ENCODE peak calls at places on chromosomes 3 and 15, in seven cellular contexts. A is sigmoid colon, F is tibial artery, B is BE2C, Q is esophagus squamous epithelium, V is left lung, K is transverse colon. Z is an unnamed sample.
A peak's percentile ranks its signal among the peaks of the same experiment; 100 is the strongest.

GRCh38 chr3:139074565-139075115 is 29.9 kb upstream of the PRR23C start:
- DNase-seq in A (no peak), F (no peak), B (no peak), Q (no peak), V (no peak), K (no peak), Z (no peak)

GRCh38 chr3:16300881-16301359 is 35.9 kb downstream of the OXNAD1 start:
- DNase-seq in A (no peak), F (no peak), B (no peak), Q (no peak), V (no peak), K (peak; percentile 35), Z (no peak)

GRCh38 chr15:50164458-50164857 is 17.5 kb upstream of the SLC27A2 start:
- DNase-seq in A (no peak), F (peak; percentile 54), B (no peak), Q (no peak), V (no peak), K (no peak), Z (no peak)

GRCh38 chr15:34813446-34814190 is 18.3 kb upstream of the ACTC1 start:
- DNase-seq in A (no peak), F (no peak), B (no peak), Q (no peak), V (no peak), K (no peak), Z (no peak)

GRCh38 chr3:58009026-58009748 is 965 bp downstream of the FLNB start:
- DNase-seq in A (peak; percentile 67), F (no peak), B (no peak), Q (no peak), V (peak; percentile 87), K (peak; percentile 73), Z (no peak)

GRCh38 chr15:66404532-66404931 is 17.8 kb downstream of the MAP2K1 start:
- DNase-seq in A (no peak), F (no peak), B (no peak), Q (no peak), V (no peak), K (no peak), Z (no peak)

GRCh38 chr3:191385101-191385500 is 54.8 kb upstream of the UTS2B start:
- DNase-seq in A (no peak), F (no peak), B (no peak), Q (no peak), V (no peak), K (no peak), Z (no peak)

GRCh38 chr15:60620707-60621106 is 141.8 kb upstream of the ICE2 start:
- DNase-seq in A (peak; percentile 86), F (peak; percentile 43), B (no peak), Q (no peak), V (no peak), K (peak; percentile 26), Z (peak; percentile 7)

GRCh38 chr3:159026510-159026909 is 224.7 kb downstream of the MFSD1 start:
- DNase-seq in A (no peak), F (no peak), B (no peak), Q (no peak), V (no peak), K (no peak), Z (no peak)

GRCh38 chr15:69074011-69074842 is 59.7 kb downstream of the NOX5 start:
- DNase-seq in A (peak; percentile 69), F (peak; percentile 40), B (peak; percentile 84), Q (no peak), V (peak; percentile 85), K (peak; percentile 75), Z (peak; percentile 88)

GRCh38 chr3:167874667-167875372 is 139.3 kb downstream of the SERPINI1 start:
- DNase-seq in A (no peak), F (peak; percentile 21), B (no peak), Q (no peak), V (no peak), K (no peak), Z (no peak)

GRCh38 chr3:133124511-133124910 is 86.3 kb downstream of the TMEM108 start:
- DNase-seq in A (no peak), F (no peak), B (peak; percentile 79), Q (no peak), V (no peak), K (no peak), Z (no peak)

GRCh38 chr15:92377083-92377789 is 16.4 kb upstream of the ST8SIA2 start:
- DNase-seq in A (no peak), F (no peak), B (peak; percentile 37), Q (no peak), V (no peak), K (no peak), Z (no peak)

GRCh38 chr3:161265916-161266571 is 44.9 kb downstream of the NMD3 start:
- DNase-seq in A (no peak), F (no peak), B (no peak), Q (no peak), V (no peak), K (no peak), Z (peak; percentile 52)

GRCh38 chr15:59104912-59105732 is at the start of gene CCNB2:
- DNase-seq in A (peak; percentile 89), F (peak; percentile 83), B (peak; percentile 91), Q (peak; percentile 41), V (peak; percentile 91), K (peak; percentile 86), Z (peak; percentile 97)
- TF ChIP-seq CTCF in A (no peak), F (no peak), B (no peak), Q (no peak), V (no peak), K (no peak), Z (no peak)

GRCh38 chr3:185242642-185243041 is 11.2 kb downstream of the EHHADH start:
- DNase-seq in A (no peak), F (no peak), B (peak; percentile 16), Q (no peak), V (no peak), K (no peak), Z (no peak)

GRCh38 chr3:185233328-185233727 is 20.5 kb downstream of the EHHADH start:
- DNase-seq in A (no peak), F (no peak), B (no peak), Q (no peak), V (no peak), K (no peak), Z (no peak)

DNA sequence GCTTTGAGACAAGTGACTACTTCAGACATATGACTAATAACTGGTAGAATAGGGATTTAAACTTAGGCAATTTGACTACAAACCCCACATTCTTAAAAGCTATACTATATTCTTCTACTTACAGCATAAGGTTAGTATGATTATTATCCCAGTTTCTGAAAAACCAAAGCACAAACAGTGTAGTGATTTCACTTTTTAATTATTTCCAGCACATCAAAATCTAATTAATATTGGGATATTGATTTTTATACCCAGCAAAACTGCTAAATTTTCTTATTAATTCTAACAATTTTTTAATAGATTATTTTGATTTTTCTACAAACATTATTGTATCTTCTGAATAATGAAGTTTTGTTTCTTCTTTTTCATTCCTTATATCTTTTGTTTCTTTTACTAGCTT is 16.9 kb downstream of the EHHADH start:
- DNase-seq in A (no peak), F (no peak), B (no peak), Q (no peak), V (no peak), K (no peak), Z (no peak)
- H3K9me3 ChIP-seq in A (no peaks in the 10 kb centered on the region), F (peaks cover 23% of the 10 kb centered on the region), B (no peaks in the 10 kb centered on the region), Q (no peaks in the 10 kb centered on the region), V (no peaks in the 10 kb centered on the region), K (peaks cover 20% of the 10 kb centered on the region), Z (peaks cover 17% of the 10 kb centered on the region)

GRCh38 chr3:188180114-188180513 is 26.2 kb downstream of the LPP start:
- DNase-seq in A (no peak), F (no peak), B (no peak), Q (no peak), V (no peak), K (no peak), Z (no peak)

GRCh38 chr3:188177721-188178120 is 23.8 kb downstream of the LPP start:
- DNase-seq in A (no peak), F (no peak), B (no peak), Q (no peak), V (no peak), K (no peak), Z (no peak)

GRCh38 chr3:188176884-188177283 is 22.9 kb downstream of the LPP start:
- DNase-seq in A (no peak), F (no peak), B (no peak), Q (no peak), V (no peak), K (no peak), Z (no peak)

GRCh38 chr3:188178293-188178950 is 24.5 kb downstream of the LPP start:
- DNase-seq in A (no peak), F (no peak), B (no peak), Q (no peak), V (no peak), K (no peak), Z (no peak)

GRCh38 chr3:188179006-188179966 is 25.3 kb downstream of the LPP start:
- DNase-seq in A (peak; percentile 89), F (peak; percentile 77), B (no peak), Q (no peak), V (peak; percentile 79), K (no peak), Z (no peak)
- TF ChIP-seq CTCF in A (peak; percentile 15), F (peak; percentile 9), B (no peak), Q (no peak), V (no peak), K (peak; percentile 19), Z (no peak)

GRCh38 chr15:25244731-25245585 is 193.9 kb downstream of the UBE3A start:
- DNase-seq in A (no peak), F (peak; percentile 9), B (peak; percentile 1), Q (no peak), V (peak; percentile 53), K (peak; percentile 3), Z (no peak)

GRCh38 chr15:25246641-25247417 is 192.0 kb downstream of the UBE3A start:
- DNase-seq in A (peak; percentile 48), F (no peak), B (peak; percentile 1), Q (no peak), V (peak; percentile 59), K (peak; percentile 2), Z (no peak)

GRCh38 chr15:25247418-25248030 is 191.3 kb downstream of the UBE3A start:
- DNase-seq in A (no peak), F (no peak), B (no peak), Q (no peak), V (peak; percentile 25), K (peak; percentile 1), Z (no peak)

GRCh38 chr15:25243800-25244097 is 195.1 kb downstream of the UBE3A start:
- DNase-seq in A (no peak), F (peak; percentile 14), B (peak; percentile 1), Q (no peak), V (peak; percentile 53), K (peak; percentile 2), Z (no peak)

GRCh38 chr15:25245801-25246622 is 192.8 kb downstream of the UBE3A start:
- DNase-seq in A (peak; percentile 41), F (no peak), B (no peak), Q (no peak), V (peak; percentile 73), K (peak; percentile 4), Z (no peak)
- H3K9me3 ChIP-seq in A (no peaks in the 10 kb centered on the region), F (peaks cover 76% of the 10 kb centered on the region), B (no peaks in the 10 kb centered on the region), Q (peaks cover 35% of the 10 kb centered on the region), V (no peaks in the 10 kb centered on the region), K (peaks cover 15% of the 10 kb centered on the region), Z (peaks cover 40% of the 10 kb centered on the region)

GRCh38 chr15:94154255-94154654 is 77.1 kb upstream of the MCTP2 start:
- DNase-seq in A (no peak), F (no peak), B (no peak), Q (no peak), V (no peak), K (no peak), Z (no peak)
- TF ChIP-seq CTCF in A (no peak), F (no peak), B (peak; percentile 32), Q (no peak), V (no peak), K (no peak), Z (peak; percentile 37)

GRCh38 chr3:145248928-145249327 is 912.1 kb downstream of the PLOD2 start:
- DNase-seq in A (no peak), F (no peak), B (no peak), Q (no peak), V (no peak), K (no peak), Z (no peak)
- H3K9me3 ChIP-seq in A (peaks cover 7% of the 10 kb centered on the region), F (peaks cover 12% of the 10 kb centered on the region), B (peaks cover 2% of the 10 kb centered on the region), Q (no peaks in the 10 kb centered on the region), V (no peaks in the 10 kb centered on the region), K (peaks cover 4% of the 10 kb centered on the region), Z (peaks cover 17% of the 10 kb centered on the region)

Z was measured in A673.